ENCODE peak calls at places on chromosomes 4 and X, in five cellular contexts. V, C, B, K and X are unnamed samples.

GRCh38 chr4:123350191-123350544 is 46.4 kb upstream of the SPRY1 start:
- DNase-seq in V (peak; percentile 54), C (peak; percentile 54), B (no peak), K (no peak), X (no peak)

GRCh38 chrX:115642895-115643530 is 82.0 kb downstream of the PLS3 start:
- DNase-seq in V (peak; percentile 58), C (peak; percentile 36), B (peak; percentile 11), K (peak; percentile 77), X (no peak)

GRCh38 chr4:11597506-11597905 is 168.8 kb upstream of the HS3ST1 start:
- DNase-seq in V (peak; percentile 75), C (no peak), B (no peak), K (no peak), X (no peak)

GRCh38 chr4:182293836-182294235 is 50.6 kb downstream of the TENM3 start:
- DNase-seq in V (no peak), C (no peak), B (no peak), K (no peak), X (no peak)

GRCh38 chr4:108743021-108743420 is 19.8 kb downstream of the ETNPPL start:
- DNase-seq in V (no peak), C (no peak), B (no peak), K (no peak), X (no peak)

GRCh38 chrX:68061206-68061535 is 372.1 kb downstream of the OPHN1 start:
- DNase-seq in V (no peak), C (no peak), B (no peak), K (no peak), X (no peak)

GRCh38 chr4:142356118-142356759 is 489.9 kb downstream of the INPP4B start:
- DNase-seq in V (no peak), C (no peak), B (no peak), K (no peak), X (no peak)

GRCh38 chr4:110487873-110488272 is 11.9 kb downstream of the ENPEP start:
- DNase-seq in V (peak; percentile 47), C (no peak), B (no peak), K (no peak), X (no peak)

GRCh38 chr4:15498356-15498755 is 28.7 kb downstream of the CC2D2A start:
- DNase-seq in V (no peak), C (no peak), B (no peak), K (no peak), X (no peak)

GRCh38 chr4:168475745-168476144 is 4.5 kb downstream of the DDX60L start:
- DNase-seq in V (peak; percentile 63), C (no peak), B (no peak), K (no peak), X (no peak)

GRCh38 chrX:14235004-14235403 is 205.3 kb upstream of the GEMIN8 start:
- DNase-seq in V (peak; percentile 1), C (no peak), B (no peak), K (no peak), X (no peak)

GRCh38 chrX:51837926-51838325 is 55.5 kb upstream of the MAGED1 start:
- DNase-seq in V (peak; percentile 3), C (peak; percentile 41), B (no peak), K (peak; percentile 52), X (no peak)

GRCh38 chr4:106530816-106531215 is 162.2 kb upstream of the GIMD1 start:
- DNase-seq in V (no peak), C (no peak), B (no peak), K (no peak), X (no peak)

GRCh38 chr4:125283702-125284279 is 31.0 kb upstream of the FAT4 start:
- DNase-seq in V (peak; percentile 34), C (no peak), B (no peak), K (peak; percentile 51), X (no peak)

GRCh38 chrX:93346309-93346708 is 327.1 kb downstream of the NAP1L3 start:
- DNase-seq in V (no peak), C (no peak), B (no peak), K (no peak), X (no peak)

GRCh38 chr4:27360651-27361347 is 500.2 kb downstream of the STIM2 start:
- DNase-seq in V (peak; percentile 43), C (no peak), B (no peak), K (peak; percentile 4), X (no peak)

GRCh38 chr4:141416677-141417363 is 196.1 kb downstream of the ZNF330 start:
- DNase-seq in V (no peak), C (no peak), B (no peak), K (peak; percentile 33), X (no peak)

GRCh38 chr4:185859106-185859505 is 47.1 kb upstream of the SORBS2 start:
- DNase-seq in V (no peak), C (no peak), B (no peak), K (no peak), X (no peak)